ENCODE peak calls at places on chromosomes 16 and 17, in nine cellular contexts. One of them, this sample, is unnamed.

GRCh38 chr17:12388206-12388605 is 277.5 kb upstream of the MYOCD start:
- DNase-seq in OCI-M1: no peak
- DNase-seq in EL: peak; percentile 76
- DNase-seq in T-helper 17 cell: no peak
- DNase-seq in activated effector memory CD4-positive, alpha-beta T cell treated with anti-CD3 and anti-CD28 coated beads, Interleukin-2, amount 50 U/mL, for 16 hours: no peak
- DNase-seq in activated CD8-positive, alpha-beta memory T cell treated with anti-CD3 and anti-CD28 coated beads for 24 hours: no peak
- DNase-seq in GM12878: no peak
- DNase-seq in stomach: no peak
- DNase-seq in mesenchymal stem cell: peak; percentile 57
- DNase-seq in this sample: peak; percentile 37

GRCh38 chr17:45138911-45139532 is 3.5 kb downstream of the ACBD4 start:
- DNase-seq in OCI-M1: no peak
- DNase-seq in EL: no peak
- DNase-seq in T-helper 17 cell: no peak
- DNase-seq in activated effector memory CD4-positive, alpha-beta T cell treated with anti-CD3 and anti-CD28 coated beads, Interleukin-2, amount 50 U/mL, for 16 hours: no peak
- DNase-seq in activated CD8-positive, alpha-beta memory T cell treated with anti-CD3 and anti-CD28 coated beads for 24 hours: no peak
- DNase-seq in GM12878: no peak
- DNase-seq in stomach: no peak
- DNase-seq in mesenchymal stem cell: no peak
- DNase-seq in this sample: no peak

GRCh38 chr17:49460401-49460800 is 34.7 kb upstream of the NGFR start:
- DNase-seq in OCI-M1: no peak
- DNase-seq in EL: no peak
- DNase-seq in T-helper 17 cell: no peak
- DNase-seq in activated effector memory CD4-positive, alpha-beta T cell treated with anti-CD3 and anti-CD28 coated beads, Interleukin-2, amount 50 U/mL, for 16 hours: no peak
- DNase-seq in activated CD8-positive, alpha-beta memory T cell treated with anti-CD3 and anti-CD28 coated beads for 24 hours: no peak
- DNase-seq in GM12878: no peak
- DNase-seq in stomach: no peak
- DNase-seq in mesenchymal stem cell: no peak
- DNase-seq in this sample: no peak

GRCh38 chr17:71438631-71439146 is 682.1 kb upstream of the SOX9 start:
- DNase-seq in OCI-M1: no peak
- DNase-seq in EL: peak; percentile 98
- DNase-seq in T-helper 17 cell: no peak
- DNase-seq in activated effector memory CD4-positive, alpha-beta T cell treated with anti-CD3 and anti-CD28 coated beads, Interleukin-2, amount 50 U/mL, for 16 hours: no peak
- DNase-seq in activated CD8-positive, alpha-beta memory T cell treated with anti-CD3 and anti-CD28 coated beads for 24 hours: no peak
- DNase-seq in GM12878: no peak
- DNase-seq in stomach: no peak
- DNase-seq in mesenchymal stem cell: peak; percentile 98
- DNase-seq in this sample: peak; percentile 96

GRCh38 chr17:21042434-21043295 is at the start of gene USP22:
- DNase-seq in OCI-M1: no peak
- DNase-seq in EL: no peak
- DNase-seq in T-helper 17 cell: peak; percentile 93
- DNase-seq in activated effector memory CD4-positive, alpha-beta T cell treated with anti-CD3 and anti-CD28 coated beads, Interleukin-2, amount 50 U/mL, for 16 hours: no peak
- DNase-seq in activated CD8-positive, alpha-beta memory T cell treated with anti-CD3 and anti-CD28 coated beads for 24 hours: peak; percentile 95
- DNase-seq in GM12878: no peak
- DNase-seq in stomach: peak; percentile 31
- DNase-seq in mesenchymal stem cell: no peak
- DNase-seq in this sample: no peak

GRCh38 chr17:27345141-27345904 is 51.4 kb downstream of the WSB1 start:
- DNase-seq in OCI-M1: peak; percentile 93
- DNase-seq in EL: no peak
- DNase-seq in T-helper 17 cell: no peak
- DNase-seq in activated effector memory CD4-positive, alpha-beta T cell treated with anti-CD3 and anti-CD28 coated beads, Interleukin-2, amount 50 U/mL, for 16 hours: no peak
- DNase-seq in activated CD8-positive, alpha-beta memory T cell treated with anti-CD3 and anti-CD28 coated beads for 24 hours: no peak
- DNase-seq in GM12878: no peak
- DNase-seq in stomach: no peak
- DNase-seq in mesenchymal stem cell: peak; percentile 29
- DNase-seq in this sample: no peak

GRCh38 chr17:16273499-16273898 is 56.5 kb downstream of the PIGL start:
- DNase-seq in OCI-M1: no peak
- DNase-seq in EL: peak; percentile 48
- DNase-seq in T-helper 17 cell: no peak
- DNase-seq in activated effector memory CD4-positive, alpha-beta T cell treated with anti-CD3 and anti-CD28 coated beads, Interleukin-2, amount 50 U/mL, for 16 hours: no peak
- DNase-seq in activated CD8-positive, alpha-beta memory T cell treated with anti-CD3 and anti-CD28 coated beads for 24 hours: no peak
- DNase-seq in GM12878: no peak
- DNase-seq in stomach: no peak
- DNase-seq in mesenchymal stem cell: no peak
- DNase-seq in this sample: peak; percentile 52

GRCh38 chr16:14434860-14435259 is 195.2 kb downstream of the PARN start:
- DNase-seq in OCI-M1: no peak
- DNase-seq in EL: no peak
- DNase-seq in T-helper 17 cell: no peak
- DNase-seq in activated effector memory CD4-positive, alpha-beta T cell treated with anti-CD3 and anti-CD28 coated beads, Interleukin-2, amount 50 U/mL, for 16 hours: no peak
- DNase-seq in activated CD8-positive, alpha-beta memory T cell treated with anti-CD3 and anti-CD28 coated beads for 24 hours: peak; percentile 13
- DNase-seq in GM12878: no peak
- DNase-seq in stomach: no peak
- DNase-seq in mesenchymal stem cell: no peak
- DNase-seq in this sample: no peak

GRCh38 chr17:6995500-6996255 is at the start of gene ALOX12:
- DNase-seq in OCI-M1: no peak
- DNase-seq in EL: no peak
- DNase-seq in T-helper 17 cell: no peak
- DNase-seq in activated effector memory CD4-positive, alpha-beta T cell treated with anti-CD3 and anti-CD28 coated beads, Interleukin-2, amount 50 U/mL, for 16 hours: no peak
- DNase-seq in activated CD8-positive, alpha-beta memory T cell treated with anti-CD3 and anti-CD28 coated beads for 24 hours: no peak
- DNase-seq in GM12878: no peak
- DNase-seq in stomach: peak; percentile 49
- DNase-seq in mesenchymal stem cell: no peak
- DNase-seq in this sample: no peak

GRCh38 chr17:17681744-17682292 is 560 bp downstream of the RAI1 start:
- DNase-seq in OCI-M1: peak; percentile 25
- DNase-seq in EL: peak; percentile 39
- DNase-seq in T-helper 17 cell: peak; percentile 27
- DNase-seq in activated effector memory CD4-positive, alpha-beta T cell treated with anti-CD3 and anti-CD28 coated beads, Interleukin-2, amount 50 U/mL, for 16 hours: peak; percentile 78
- DNase-seq in activated CD8-positive, alpha-beta memory T cell treated with anti-CD3 and anti-CD28 coated beads for 24 hours: no peak
- DNase-seq in GM12878: no peak
- DNase-seq in stomach: no peak
- DNase-seq in mesenchymal stem cell: no peak
- DNase-seq in this sample: no peak

GRCh38 chr16:48911700-48912099 is 301.7 kb upstream of the N4BP1 start:
- DNase-seq in OCI-M1: no peak
- DNase-seq in EL: peak; percentile 4
- DNase-seq in T-helper 17 cell: no peak
- DNase-seq in activated effector memory CD4-positive, alpha-beta T cell treated with anti-CD3 and anti-CD28 coated beads, Interleukin-2, amount 50 U/mL, for 16 hours: no peak
- DNase-seq in activated CD8-positive, alpha-beta memory T cell treated with anti-CD3 and anti-CD28 coated beads for 24 hours: no peak
- DNase-seq in GM12878: no peak
- DNase-seq in stomach: no peak
- DNase-seq in mesenchymal stem cell: no peak
- DNase-seq in this sample: no peak